ENCODE peak calls at places on chromosome 10, in four cellular contexts. J is H1, K is K562, X is HepG2. G is an unnamed sample.
A peak's percentile ranks its signal among the peaks of the same experiment; 100 is the strongest.

GRCh38 chr10:78292250-78292986 is 258.8 kb downstream of the RPS24 start:
- DNase-seq in J (no peak), K (no peak), X (no peak), G (no peak)

GRCh38 chr10:126459032-126459831 is 71.0 kb upstream of the ADAM12 start:
- DNase-seq in J (no peak), K (no peak), X (no peak), G (no peak)

GRCh38 chr10:13536674-13537366 is 8.0 kb upstream of the BEND7 start:
- DNase-seq in J (peak; percentile 66), K (peak; percentile 70), X (peak; percentile 65), G (peak; percentile 70)

GRCh38 chr10:92267343-92267742 is 23.5 kb downstream of the CPEB3 start:
- DNase-seq in J (no peak), K (no peak), X (no peak), G (no peak)

GRCh38 chr10:18104223-18104872 is 35.9 kb upstream of the CACNB2 start:
- DNase-seq in J (no peak), K (peak; percentile 59), X (peak; percentile 23), G (peak; percentile 33)

GRCh38 chr10:35211390-35211789 is 84.7 kb downstream of the CREM start:
- DNase-seq in J (no peak), K (no peak), X (peak; percentile 46), G (no peak)

GRCh38 chr10:79202188-79203013 is 133.6 kb downstream of the ZMIZ1 start:
- DNase-seq in J (no peak), K (peak; percentile 72), X (peak; percentile 31), G (peak; percentile 41)

GRCh38 chr10:71837085-71837827 is 13.8 kb downstream of the PSAP start:
- DNase-seq in J (no peak), K (peak; percentile 70), X (peak; percentile 57), G (peak; percentile 56)

GRCh38 chr10:124267231-124267885 is 151.4 kb downstream of the OAT start:
- DNase-seq in J (no peak), K (no peak), X (no peak), G (no peak)

GRCh38 chr10:33612551-33612950 is 278.1 kb upstream of the NRP1 start:
- DNase-seq in J (no peak), K (no peak), X (no peak), G (no peak)

GRCh38 chr10:125450218-125450617 is 232.7 kb downstream of the TEX36 start:
- DNase-seq in J (no peak), K (no peak), X (no peak), G (no peak)

GRCh38 chr10:25522946-25523608 is 348.3 kb downstream of the GPR158 start:
- DNase-seq in J (peak; percentile 44), K (peak; percentile 24), X (no peak), G (peak; percentile 17)

GRCh38 chr10:76308946-76309529 is 877.6 kb downstream of the LRMDA start:
- DNase-seq in J (no peak), K (no peak), X (no peak), G (no peak)

GRCh38 chr10:113858541-113858940 is 4.1 kb downstream of the NHLRC2 start:
- DNase-seq in J (no peak), K (peak; percentile 33), X (no peak), G (no peak)

GRCh38 chr10:101292194-101293006 is 61.6 kb upstream of the BTRC start:
- DNase-seq in J (no peak), K (no peak), X (no peak), G (no peak)

GRCh38 chr10:71246591-71247143 is 34.3 kb downstream of the UNC5B start:
- DNase-seq in J (no peak), K (no peak), X (no peak), G (peak; percentile 25)

GRCh38 chr10:712089-712488 is 22.6 kb upstream of the DIP2C start:
- DNase-seq in J (no peak), K (no peak), X (peak; percentile 84), G (no peak)

GRCh38 chr10:63434866-63435854 is 30.6 kb downstream of the JMJD1C start:
- DNase-seq in J (no peak), K (no peak), X (no peak), G (no peak)

GRCh38 chr10:113060221-113061053 is 110.4 kb downstream of the TCF7L2 start:
- DNase-seq in J (no peak), K (peak; percentile 87), X (peak; percentile 71), G (no peak)

GRCh38 chr10:45180507-45180906 is 134.9 kb downstream of the OR13A1 start:
- DNase-seq in J (no peak), K (no peak), X (no peak), G (no peak)

GRCh38 chr10:49397036-49397999 is 1.4 kb upstream of the DRGX start:
- DNase-seq in J (no peak), K (no peak), X (no peak), G (no peak)

GRCh38 chr10:5564537-5565204 is 39.9 kb downstream of the CALML3 start:
- DNase-seq in J (no peak), K (no peak), X (no peak), G (no peak)

GRCh38 chr10:129259128-129259527 is 207.9 kb upstream of the MGMT start:
- DNase-seq in J (no peak), K (no peak), X (no peak), G (no peak)

GRCh38 chr10:78891741-78892140 is 177.0 kb upstream of the ZMIZ1 start:
- DNase-seq in J (no peak), K (no peak), X (no peak), G (no peak)

DNA sequence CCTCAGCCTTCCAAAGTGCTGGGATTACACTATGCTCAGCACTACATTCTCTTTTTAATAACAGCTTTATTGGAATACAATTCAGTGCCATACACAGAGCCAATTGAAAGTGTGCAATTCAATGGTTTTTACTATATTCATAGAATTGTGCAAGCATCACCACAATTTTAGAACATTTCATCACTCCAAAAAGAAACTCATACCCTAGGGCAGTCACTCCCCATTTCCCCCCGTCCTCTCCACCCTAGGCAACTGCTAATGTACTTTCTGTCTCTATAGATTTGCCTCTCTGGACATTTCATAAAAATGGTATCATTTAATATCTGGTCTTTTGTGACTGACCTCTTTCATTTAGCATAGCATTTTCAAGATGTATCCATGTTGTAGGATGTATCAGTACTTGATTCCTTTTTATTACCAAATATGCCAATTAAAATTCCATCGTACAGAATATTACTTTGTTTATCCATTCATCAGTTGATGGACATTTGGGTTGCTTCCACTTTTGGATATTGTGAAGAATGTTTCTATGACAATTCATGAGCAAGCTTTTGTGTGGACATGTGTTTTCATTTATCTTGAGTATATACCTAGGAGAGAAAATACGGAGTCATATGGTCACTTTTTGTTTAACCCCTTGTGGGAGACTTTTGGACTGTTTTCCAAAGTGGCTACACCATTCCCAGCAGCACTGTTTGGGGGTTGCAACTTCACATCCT is 6.3 kb upstream of the XPNPEP1 start:
- DNase-seq in J (no peak), K (no peak), X (no peak), G (no peak)
- TF ChIP-seq MAX in J (no peak), K (no peak), X (no peak), G (no peak)

GRCh38 chr10:102775201-102775972 is 31.6 kb downstream of the WBP1L start:
- DNase-seq in J (no peak), K (no peak), X (peak; percentile 28), G (no peak)

GRCh38 chr10:102778781-102779180 is 35.0 kb downstream of the WBP1L start:
- DNase-seq in J (no peak), K (no peak), X (no peak), G (no peak)

GRCh38 chr10:102775973-102776669 is 32.4 kb downstream of the WBP1L start:
- DNase-seq in J (no peak), K (peak; percentile 63), X (peak; percentile 36), G (no peak)

GRCh38 chr10:102777696-102778530 is 34.2 kb downstream of the WBP1L start:
- DNase-seq in J (no peak), K (no peak), X (no peak), G (no peak)

DNA sequence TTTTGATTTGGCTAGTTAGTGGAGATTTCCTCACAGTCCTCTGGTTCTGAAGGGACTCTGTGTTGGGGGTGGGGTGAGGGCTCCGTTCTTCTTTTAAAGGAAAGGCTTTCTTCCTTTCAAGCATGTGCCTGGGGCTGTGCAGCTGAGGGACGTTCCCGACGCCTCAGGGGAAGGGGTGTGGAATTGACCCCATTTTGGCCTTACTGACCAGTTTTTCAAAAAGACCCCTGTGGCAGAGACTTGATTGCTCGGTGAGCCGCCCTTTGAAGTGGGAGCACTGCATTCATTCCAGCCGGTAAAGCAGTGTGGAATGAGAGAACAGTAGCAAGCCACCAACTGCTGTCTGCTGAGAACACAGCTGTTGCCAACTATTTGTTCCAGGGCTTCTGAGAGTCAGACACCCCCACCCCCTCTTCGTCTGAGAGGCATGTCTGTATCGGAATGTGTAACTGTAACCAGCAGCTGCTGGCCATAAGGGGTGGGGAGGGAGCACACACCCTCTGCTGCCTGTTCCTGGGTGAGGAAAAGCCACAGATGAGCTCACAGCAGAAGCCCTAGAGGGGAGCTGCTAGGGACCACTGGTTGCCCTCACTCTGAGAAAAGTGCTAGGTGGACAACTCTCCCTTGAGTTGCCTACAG is 33.1 kb downstream of the WBP1L start:
- DNase-seq in J (peak; percentile 43), K (peak; percentile 73), X (peak; percentile 85), G (peak; percentile 29)
- TF ChIP-seq RNF2 in J (no peak), K (no peak), X (no peak), G (no peak)

GRCh38 chr10:28897617-28898464 is 220.5 kb downstream of the BAMBI start:
- DNase-seq in J (no peak), K (no peak), X (no peak), G (no peak)

GRCh38 chr10:28891058-28891713 is 213.9 kb downstream of the BAMBI start:
- DNase-seq in J (no peak), K (peak; percentile 21), X (no peak), G (no peak)

GRCh38 chr10:28890121-28890950 is 213.0 kb downstream of the BAMBI start:
- DNase-seq in J (no peak), K (no peak), X (no peak), G (no peak)

DNA sequence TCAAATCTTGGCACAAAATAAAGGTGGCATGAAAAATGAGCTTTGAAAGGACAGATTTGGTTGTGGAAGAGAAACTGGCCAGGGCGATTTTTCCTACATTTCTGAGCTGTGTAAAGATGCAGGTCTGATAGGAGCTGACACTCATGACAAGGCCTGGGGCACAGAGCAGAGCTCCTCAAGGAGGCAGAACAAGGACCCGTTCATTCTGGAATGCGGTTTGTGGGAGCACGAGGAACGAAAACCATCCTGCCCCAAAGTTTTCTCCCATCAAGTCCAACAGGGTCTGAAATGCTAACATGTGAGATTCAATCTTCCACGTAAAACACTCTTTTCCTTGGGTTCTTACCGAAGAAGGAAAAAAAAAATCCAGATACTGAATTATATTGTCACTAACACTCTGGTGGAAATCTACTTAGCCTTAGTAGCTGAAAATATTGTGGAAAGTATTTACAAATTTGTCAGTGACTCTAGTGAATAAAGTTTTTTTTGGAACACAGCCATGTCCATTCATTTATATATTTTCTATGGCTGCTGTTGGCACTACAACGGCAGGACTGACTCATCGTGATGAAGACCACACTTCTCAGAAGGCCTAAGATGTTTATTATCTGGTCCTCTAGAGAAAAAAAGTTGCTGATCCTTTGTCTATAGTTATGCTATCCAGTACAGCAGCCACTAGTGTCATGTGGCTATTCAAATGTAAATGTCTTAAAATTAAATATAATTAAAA is 215.7 kb downstream of the BAMBI start:
- DNase-seq in J (no peak), K (no peak), X (no peak), G (no peak)
- TF ChIP-seq MAX in J (no peak), K (no peak), X (no peak), G (no peak)

GRCh38 chr10:89637108-89637507 is 7.9 kb downstream of the PANK1 start:
- DNase-seq in J (no peak), K (no peak), X (no peak), G (no peak)

GRCh38 chr10:89643431-89643811 is 1.6 kb downstream of the PANK1 start:
- DNase-seq in J (no peak), K (no peak), X (no peak), G (no peak)

GRCh38 chr10:89643812-89644690 is 991 bp downstream of the PANK1 start:
- DNase-seq in J (peak; percentile 88), K (peak; percentile 93), X (peak; percentile 99), G (peak; percentile 95)

GRCh38 chr10:89642193-89642592 is 2.8 kb downstream of the PANK1 start:
- DNase-seq in J (no peak), K (peak; percentile 22), X (no peak), G (no peak)

GRCh38 chr10:89640242-89640641 is 4.8 kb downstream of the PANK1 start:
- DNase-seq in J (no peak), K (peak; percentile 32), X (no peak), G (no peak)
- TF ChIP-seq RNF2 in J (no peak), K (no peak), X (no peak), G (no peak)